ENCODE peak calls at places on chromosome 6, in five cellular contexts. R, C, S, F and J are unnamed samples.

GRCh38 chr6:53159558-53159957 is 10.9 kb upstream of the GCM1 start:
- DNase-seq in S (no peak), R (no peak), C (peak), F (no peak), J (peak)

GRCh38 chr6:17473554-17473953 is 80.2 kb downstream of the CAP2 start:
- DNase-seq in F (no peak), C (no peak), S (no peak), R (no peak), J (no peak)

GRCh38 chr6:168015492-168016175 is 18.2 kb downstream of the KIF25 start:
- DNase-seq in F (no peak), R (no peak), C (no peak), S (no peak), J (no peak)

GRCh38 chr6:21738180-21739094 is 144.9 kb downstream of the SOX4 start:
- DNase-seq in R (no peak), S (no peak), C (peak), F (peak), J (peak)

GRCh38 chr6:56448056-56448455 is 194.6 kb downstream of the DST start:
- DNase-seq in R (no peak), C (no peak), S (no peak), F (no peak), J (no peak)

GRCh38 chr6:28606424-28607391 is 81.0 kb downstream of the GPX5 start:
- DNase-seq in F (peak), S (peak), C (peak), R (no peak), J (peak)

GRCh38 chr6:37007340-37008043 is 2.0 kb downstream of the FGD2 start:
- DNase-seq in S (no peak), F (peak), C (no peak), R (no peak), J (no peak)

GRCh38 chr6:18328549-18328922 is 58.6 kb upstream of the RNF144B start:
- DNase-seq in S (no peak), R (no peak), C (peak), F (no peak), J (no peak)

GRCh38 chr6:163745566-163746400 is 331.3 kb downstream of the QKI start:
- DNase-seq in F (no peak), C (peak), S (no peak), R (no peak), J (peak)

GRCh38 chr6:16103708-16104107 is 25.2 kb upstream of the MYLIP start:
- DNase-seq in F (no peak), C (no peak), R (no peak), S (no peak), J (no peak)

GRCh38 chr6:15755555-15755954 is 92.7 kb upstream of the DTNBP1 start:
- DNase-seq in S (no peak), F (no peak), R (no peak), C (no peak), J (no peak)

GRCh38 chr6:107704377-107705013 is 119.6 kb downstream of the SCML4 start:
- DNase-seq in C (peak), R (no peak), S (no peak), F (no peak), J (peak)

GRCh38 chr6:125974214-125974866 is 12.0 kb upstream of the TRMT11 start:
- DNase-seq in R (no peak), F (no peak), S (no peak), C (peak), J (peak)

GRCh38 chr6:1502041-1502440 is 107.7 kb upstream of the FOXC1 start:
- DNase-seq in F (no peak), R (no peak), C (no peak), S (no peak), J (no peak)

GRCh38 chr6:82365011-82365751 is 1.6 kb downstream of the TPBG start:
- DNase-seq in S (no peak), F (peak), C (peak), R (no peak), J (peak)

GRCh38 chr6:106648651-106649308 is 19.4 kb downstream of the QRSL1 start:
- DNase-seq in R (no peak), S (no peak), F (no peak), C (no peak), J (no peak)

GRCh38 chr6:134216304-134217029 is 101.4 kb downstream of the SGK1 start:
- DNase-seq in S (no peak), F (no peak), C (peak), R (no peak), J (no peak)

GRCh38 chr6:135883045-135883444 is 31.5 kb downstream of the PDE7B start:
- DNase-seq in S (no peak), F (no peak), C (no peak), R (no peak), J (no peak)

GRCh38 chr6:127266178-127266891 is at the start of gene RNF146:
- DNase-seq in S (peak), F (peak), C (peak), R (peak), J (peak)

GRCh38 chr6:41780623-41781301 is at the start of gene PRICKLE4:
- DNase-seq in S (peak), R (no peak), C (peak), F (peak), J (peak)

GRCh38 chr6:163298079-163298807 is 116.3 kb upstream of the QKI start:
- DNase-seq in S (no peak), C (no peak), R (no peak), F (no peak), J (no peak)

GRCh38 chr6:40588070-40588384 is 863 bp upstream of the LRFN2 start:
- DNase-seq in R (no peak), C (no peak), S (no peak), F (no peak), J (no peak)

GRCh38 chr6:2081155-2082138 is 164.0 kb downstream of the GMDS start:
- DNase-seq in R (no peak), C (no peak), F (no peak), S (no peak), J (no peak)

GRCh38 chr6:4253604-4254211 is 118.3 kb upstream of the ECI2 start:
- DNase-seq in C (peak), R (no peak), F (peak), S (no peak), J (peak)

GRCh38 chr6:155985660-155986138 is 530.1 kb upstream of the NOX3 start:
- DNase-seq in F (no peak), C (no peak), S (peak), R (no peak), J (no peak)

GRCh38 chr6:110421749-110422443 is 6.5 kb upstream of the DDO start:
- DNase-seq in C (no peak), F (no peak), S (no peak), R (no peak), J (no peak)

GRCh38 chr6:69650703-69651102 is 146.1 kb downstream of the LMBRD1 start:
- DNase-seq in S (no peak), R (no peak), C (no peak), F (no peak), J (no peak)

GRCh38 chr6:139655783-139656705 is 281.6 kb upstream of the CITED2 start:
- DNase-seq in F (peak), C (peak), R (no peak), S (no peak), J (peak)

GRCh38 chr6:127178746-127179145 is 60.3 kb downstream of the RSPO3 start:
- DNase-seq in F (no peak), R (no peak), S (no peak), C (no peak), J (no peak)

GRCh38 chr6:15595461-15596173 is 67.2 kb downstream of the DTNBP1 start:
- DNase-seq in C (peak), R (no peak), F (no peak), S (no peak), J (no peak)

GRCh38 chr6:24980507-24981384 is 45.0 kb upstream of the RIPOR2 start:
- DNase-seq in S (no peak), C (no peak), R (no peak), F (no peak), J (peak)

GRCh38 chr6:163309491-163310026 is 105.0 kb upstream of the QKI start:
- DNase-seq in R (no peak), F (no peak), C (peak), S (no peak), J (no peak)

GRCh38 chr6:168641455-168641854 is 200.5 kb downstream of the SMOC2 start:
- DNase-seq in R (no peak), C (no peak), S (no peak), F (peak), J (no peak)

GRCh38 chr6:26022166-26022510 is 59.5 kb downstream of the TRIM38 start:
- DNase-seq in C (peak), S (peak), R (no peak), F (peak), J (peak)

GRCh38 chr6:21603516-21603952 is 10.0 kb downstream of the SOX4 start:
- DNase-seq in C (no peak), F (no peak), S (no peak), R (no peak), J (no peak)